ENCODE peak calls at places on chromosomes 12 and 14, in seven cellular contexts. One of them, this sample, is unnamed.

GRCh38 chr12:47282206-47282605 is 202.4 kb upstream of the AMIGO2 start:
- DNase-seq in Ammon's horn: no peak
- DNase-seq in NB4: no peak
- DNase-seq in psoas muscle: no peak
- DNase-seq in naive thymus-derived CD4-positive, alpha-beta T cell: no peak
- DNase-seq in H7: no peak
- DNase-seq in SW480: no peak
- DNase-seq in this sample: no peak

GRCh38 chr12:130761537-130762318 is 45.6 kb upstream of the RIMBP2 start:
- DNase-seq in naive thymus-derived CD4-positive, alpha-beta T cell: peak
- DNase-seq in SW480: peak
- DNase-seq in psoas muscle: peak
- DNase-seq in Ammon's horn: peak
- DNase-seq in H7: peak
- DNase-seq in NB4: peak
- DNase-seq in this sample: peak

GRCh38 chr12:105482976-105483375 is 152.5 kb downstream of the C12orf75 start:
- DNase-seq in psoas muscle: no peak
- DNase-seq in naive thymus-derived CD4-positive, alpha-beta T cell: no peak
- DNase-seq in Ammon's horn: peak
- DNase-seq in H7: no peak
- DNase-seq in NB4: no peak
- DNase-seq in SW480: no peak
- DNase-seq in this sample: no peak

GRCh38 chr12:6020930-6021329 is 75.9 kb upstream of the ANO2 start:
- DNase-seq in psoas muscle: no peak
- DNase-seq in H7: no peak
- DNase-seq in NB4: no peak
- DNase-seq in Ammon's horn: no peak
- DNase-seq in SW480: no peak
- DNase-seq in naive thymus-derived CD4-positive, alpha-beta T cell: no peak
- DNase-seq in this sample: peak

GRCh38 chr12:123886931-123887582 is 85.6 kb downstream of the CCDC92 start:
- DNase-seq in naive thymus-derived CD4-positive, alpha-beta T cell: no peak
- DNase-seq in H7: no peak
- DNase-seq in SW480: no peak
- DNase-seq in psoas muscle: no peak
- DNase-seq in Ammon's horn: no peak
- DNase-seq in NB4: no peak
- DNase-seq in this sample: no peak

GRCh38 chr12:124217508-124217981 is 77.3 kb upstream of the RFLNA start:
- DNase-seq in SW480: no peak
- DNase-seq in NB4: no peak
- DNase-seq in Ammon's horn: peak
- DNase-seq in psoas muscle: no peak
- DNase-seq in naive thymus-derived CD4-positive, alpha-beta T cell: no peak
- DNase-seq in H7: no peak
- DNase-seq in this sample: peak

GRCh38 chr14:53295985-53296582 is 143.0 kb upstream of the DDHD1 start:
- DNase-seq in Ammon's horn: peak
- DNase-seq in H7: peak
- DNase-seq in NB4: peak
- DNase-seq in naive thymus-derived CD4-positive, alpha-beta T cell: peak
- DNase-seq in psoas muscle: no peak
- DNase-seq in SW480: peak
- DNase-seq in this sample: peak

GRCh38 chr12:52600941-52601481 is at the start of gene KRT72:
- DNase-seq in NB4: no peak
- DNase-seq in psoas muscle: no peak
- DNase-seq in H7: no peak
- DNase-seq in Ammon's horn: no peak
- DNase-seq in naive thymus-derived CD4-positive, alpha-beta T cell: no peak
- DNase-seq in SW480: no peak
- DNase-seq in this sample: no peak

GRCh38 chr14:50396636-50397460 is at the start of gene CDKL1:
- DNase-seq in naive thymus-derived CD4-positive, alpha-beta T cell: peak
- DNase-seq in Ammon's horn: peak
- DNase-seq in H7: peak
- DNase-seq in SW480: peak
- DNase-seq in NB4: peak
- DNase-seq in psoas muscle: peak
- DNase-seq in this sample: peak

GRCh38 chr14:67940894-67941455 is 121.4 kb downstream of the RAD51B start:
- DNase-seq in H7: no peak
- DNase-seq in naive thymus-derived CD4-positive, alpha-beta T cell: no peak
- DNase-seq in NB4: no peak
- DNase-seq in psoas muscle: no peak
- DNase-seq in Ammon's horn: no peak
- DNase-seq in SW480: no peak
- DNase-seq in this sample: peak

GRCh38 chr14:99430491-99430890 is 50.2 kb downstream of the SETD3 start:
- DNase-seq in naive thymus-derived CD4-positive, alpha-beta T cell: no peak
- DNase-seq in H7: peak
- DNase-seq in NB4: peak
- DNase-seq in psoas muscle: no peak
- DNase-seq in Ammon's horn: no peak
- DNase-seq in SW480: peak
- DNase-seq in this sample: peak

GRCh38 chr12:50325890-50326391 is 42.6 kb upstream of the LIMA1 start:
- DNase-seq in NB4: no peak
- DNase-seq in Ammon's horn: no peak
- DNase-seq in SW480: no peak
- DNase-seq in psoas muscle: no peak
- DNase-seq in H7: no peak
- DNase-seq in naive thymus-derived CD4-positive, alpha-beta T cell: no peak
- DNase-seq in this sample: no peak

GRCh38 chr14:75295061-75295461 is 16.4 kb downstream of the FOS start:
- DNase-seq in SW480: peak
- DNase-seq in Ammon's horn: no peak
- DNase-seq in H7: peak
- DNase-seq in psoas muscle: peak
- DNase-seq in naive thymus-derived CD4-positive, alpha-beta T cell: no peak
- DNase-seq in NB4: peak
- DNase-seq in this sample: peak

GRCh38 chr14:21090194-21090939 is 8.1 kb downstream of the ZNF219 start:
- DNase-seq in Ammon's horn: no peak
- DNase-seq in SW480: no peak
- DNase-seq in naive thymus-derived CD4-positive, alpha-beta T cell: no peak
- DNase-seq in H7: peak
- DNase-seq in NB4: peak
- DNase-seq in psoas muscle: no peak
- DNase-seq in this sample: no peak

GRCh38 chr12:50739611-50740010 is 24.3 kb upstream of the ATF1 start:
- DNase-seq in NB4: no peak
- DNase-seq in psoas muscle: no peak
- DNase-seq in H7: no peak
- DNase-seq in naive thymus-derived CD4-positive, alpha-beta T cell: no peak
- DNase-seq in Ammon's horn: no peak
- DNase-seq in SW480: no peak
- DNase-seq in this sample: no peak

GRCh38 chr12:93848453-93849120 is 171.4 kb downstream of the CRADD start:
- DNase-seq in Ammon's horn: no peak
- DNase-seq in psoas muscle: no peak
- DNase-seq in naive thymus-derived CD4-positive, alpha-beta T cell: no peak
- DNase-seq in SW480: no peak
- DNase-seq in H7: no peak
- DNase-seq in NB4: peak
- DNase-seq in this sample: no peak

GRCh38 chr14:75968461-75968860 is 13.3 kb downstream of the TGFB3 start:
- DNase-seq in H7: no peak
- DNase-seq in SW480: no peak
- DNase-seq in naive thymus-derived CD4-positive, alpha-beta T cell: no peak
- DNase-seq in Ammon's horn: no peak
- DNase-seq in psoas muscle: no peak
- DNase-seq in NB4: no peak
- DNase-seq in this sample: no peak

GRCh38 chr12:88493651-88494050 is 86.6 kb downstream of the KITLG start:
- DNase-seq in H7: no peak
- DNase-seq in NB4: no peak
- DNase-seq in psoas muscle: no peak
- DNase-seq in Ammon's horn: no peak
- DNase-seq in naive thymus-derived CD4-positive, alpha-beta T cell: no peak
- DNase-seq in SW480: no peak
- DNase-seq in this sample: no peak